ENCODE peak calls at places on chromosomes 7 and 10, in eight cellular contexts. L is HCT116, U is A549, A is GM12878, B is SK-N-SH, P is HepG2, N is endothelial cell of umbilical vein, F is K562. D is an unnamed sample.

GRCh38 chr10:99347672-99348071 is 18.5 kb downstream of the CNNM1 start:
- DNase-seq in B (no peak), P (no peak), U (no peak), N (no peak), F (no peak), A (no peak), L (no peak), D (no peak)

GRCh38 chr7:76303829-76304505 is 1.5 kb downstream of the HSPB1 start:
- DNase-seq in F (peak), B (no peak), N (peak), P (peak), U (peak), L (no peak), A (no peak), D (peak)

GRCh38 chr10:58414270-58415041 is 29.2 kb downstream of the TFAM start:
- DNase-seq in L (no peak), P (peak), N (no peak), A (no peak), B (peak), U (peak), F (no peak), D (peak)

GRCh38 chr7:92042056-92042737 is 92.1 kb downstream of the CYP51A1 start:
- DNase-seq in U (peak), F (no peak), P (peak), L (no peak), N (no peak), B (no peak), A (no peak), D (no peak)

GRCh38 chr10:96334888-96335526 is 23.8 kb downstream of the OPALIN start:
- DNase-seq in L (peak), B (peak), U (peak), N (peak), F (peak), A (no peak), P (peak), D (peak)

GRCh38 chr7:75066521-75066920 is 7.1 kb downstream of the RCC1L start:
- DNase-seq in P (no peak), A (no peak), N (no peak), L (no peak), F (no peak), U (no peak), B (no peak), D (no peak)

GRCh38 chr10:66931340-66931948 is 5.6 kb downstream of the LRRTM3 start:
- DNase-seq in U (peak), B (peak), L (peak), P (peak), F (peak), A (peak), N (peak), D (peak)

GRCh38 chr10:65273063-65273462 is 1652.8 kb upstream of the LRRTM3 start:
- DNase-seq in N (no peak), P (no peak), L (no peak), B (no peak), F (no peak), A (no peak), U (no peak), D (no peak)

GRCh38 chr10:121509776-121510175 is 88.5 kb downstream of the FGFR2 start:
- DNase-seq in L (no peak), N (no peak), U (no peak), P (no peak), F (no peak), A (no peak), B (no peak), D (no peak)

GRCh38 chr7:29488977-29489376 is 74.7 kb upstream of the PRR15 start:
- DNase-seq in F (no peak), B (no peak), P (peak), A (no peak), N (peak), L (no peak), U (peak), D (no peak)

GRCh38 chr7:1223196-1224092 is 9.2 kb upstream of the UNCX start:
- DNase-seq in A (no peak), P (peak), F (no peak), L (no peak), N (no peak), U (peak), B (no peak), D (peak)

GRCh38 chr7:151341357-151342101 is at the start of gene NUB1:
- DNase-seq in F (peak), B (peak), P (peak), N (peak), U (peak), A (no peak), L (peak), D (peak)

GRCh38 chr10:48235501-48235900 is 39.0 kb downstream of the FRMPD2 start:
- DNase-seq in N (no peak), P (no peak), F (no peak), L (no peak), B (no peak), A (no peak), U (no peak), D (no peak)

GRCh38 chr10:101238732-101239105 is 9.5 kb upstream of the LBX1 start:
- DNase-seq in A (no peak), F (peak), L (peak), P (no peak), B (no peak), N (no peak), U (no peak), D (peak)

GRCh38 chr7:78232806-78233205 is 434.2 kb downstream of the PHTF2 start:
- DNase-seq in A (no peak), L (no peak), U (no peak), N (no peak), B (no peak), P (no peak), F (no peak), D (no peak)

GRCh38 chr7:19421871-19422270 is 276.6 kb upstream of the FERD3L start:
- DNase-seq in P (no peak), N (no peak), L (no peak), U (no peak), A (no peak), B (no peak), F (no peak), D (no peak)

GRCh38 chr10:72567421-72567820 is 58.5 kb downstream of the MICU1 start:
- DNase-seq in U (peak), B (no peak), L (peak), A (no peak), F (no peak), N (no peak), P (no peak), D (no peak)

GRCh38 chr7:97471491-97471890 is 260.4 kb upstream of the TAC1 start:
- DNase-seq in F (no peak), P (no peak), N (no peak), A (no peak), B (no peak), L (no peak), U (no peak), D (no peak)

GRCh38 chr7:33091111-33091531 is 18.1 kb downstream of the RP9 start:
- DNase-seq in P (no peak), F (no peak), A (no peak), B (no peak), L (no peak), U (no peak), N (no peak), D (no peak)

GRCh38 chr10:34194259-34194658 is 620.8 kb downstream of the PARD3 start:
- DNase-seq in F (no peak), N (no peak), P (no peak), U (no peak), B (peak), A (no peak), L (no peak), D (no peak)

GRCh38 chr10:82319558-82319957 is 444.6 kb downstream of the NRG3 start:
- DNase-seq in A (no peak), N (no peak), B (no peak), P (no peak), U (no peak), F (no peak), L (no peak), D (no peak)

GRCh38 chr10:88152720-88153119 is 289.3 kb downstream of the PTEN start:
- DNase-seq in P (no peak), B (peak), L (peak), F (no peak), A (peak), N (peak), U (peak), D (peak)

GRCh38 chr10:73262105-73262730 is 9.8 kb upstream of the MRPS16 start:
- DNase-seq in B (no peak), N (peak), P (peak), A (no peak), U (peak), F (no peak), L (peak), D (peak)

GRCh38 chr7:87354749-87355148 is 9.3 kb downstream of the CROT start:
- DNase-seq in F (no peak), N (no peak), B (no peak), L (peak), U (peak), A (no peak), P (no peak), D (peak)

GRCh38 chr7:26993816-26994810 is 101.7 kb downstream of the HOXA1 start:
- DNase-seq in B (no peak), P (no peak), A (no peak), U (no peak), F (no peak), L (no peak), N (no peak), D (no peak)

GRCh38 chr10:72140174-72140573 is 51.8 kb upstream of the SPOCK2 start:
- DNase-seq in N (no peak), L (no peak), A (no peak), B (no peak), U (no peak), P (no peak), F (no peak), D (no peak)

GRCh38 chr10:26857991-26858706 is 2.6 kb downstream of the ABI1 start:
- DNase-seq in N (no peak), A (peak), F (no peak), P (no peak), B (no peak), U (no peak), L (no peak), D (peak)

GRCh38 chr10:64497306-64497705 is 976.1 kb downstream of the REEP3 start:
- DNase-seq in N (no peak), L (no peak), P (no peak), U (no peak), B (no peak), F (no peak), A (no peak), D (no peak)

GRCh38 chr7:143960813-143961610 is 6.4 kb downstream of the OR2F1 start:
- DNase-seq in A (no peak), P (no peak), B (no peak), N (no peak), L (no peak), F (no peak), U (no peak), D (no peak)

GRCh38 chr10:67794909-67795460 is 43.0 kb downstream of the DNAJC12 start:
- DNase-seq in P (no peak), A (no peak), B (no peak), L (no peak), N (no peak), U (no peak), F (no peak), D (no peak)

GRCh38 chr7:13077466-13077865 is 390.0 kb downstream of the ARL4A start:
- DNase-seq in U (no peak), L (no peak), B (no peak), F (no peak), N (peak), A (no peak), P (no peak), D (no peak)

GRCh38 chr10:44733743-44734488 is 177.2 kb upstream of the TMEM72 start:
- DNase-seq in B (no peak), L (no peak), A (no peak), U (peak), F (no peak), N (no peak), P (no peak), D (no peak)

GRCh38 chr7:105060394-105060793 is 46.4 kb downstream of the KMT2E start:
- DNase-seq in L (no peak), P (no peak), F (no peak), B (no peak), U (no peak), N (no peak), A (no peak), D (no peak)

GRCh38 chr10:70918851-70919530 is 30.6 kb upstream of the PCBD1 start:
- DNase-seq in F (peak), N (no peak), L (no peak), P (no peak), A (no peak), B (peak), U (no peak), D (no peak)

GRCh38 chr7:44080118-44080517 is 2.2 kb downstream of the POLM start:
- DNase-seq in B (no peak), L (no peak), A (no peak), F (no peak), N (no peak), U (no peak), P (no peak), D (no peak)
- TF ChIP-seq MAX in B (no peak), L (no peak), A (no peak), F (no peak), N (no peak), U (no peak), P (no peak), D (no peak)

GRCh38 chr10:127757033-127757432 is 20.0 kb downstream of the FOXI2 start:
- DNase-seq in N (no peak), U (no peak), L (peak), B (no peak), A (no peak), P (no peak), F (no peak), D (peak)
- TF ChIP-seq CTCF in N (no peak), U (no peak), L (peak), B (no peak), A (peak), P (peak), F (no peak), D (peak)

GRCh38 chr7:149626972-149627371 is 129.4 kb upstream of the ZNF746 start:
- DNase-seq in N (no peak), B (no peak), F (no peak), L (no peak), U (no peak), P (no peak), A (no peak), D (no peak)

GRCh38 chr7:149627911-149628310 is 130.3 kb upstream of the ZNF746 start:
- DNase-seq in F (no peak), N (no peak), L (no peak), U (no peak), P (no peak), B (no peak), A (no peak), D (no peak)

GRCh38 chr7:149625339-149625946 is 127.8 kb upstream of the ZNF746 start:
- DNase-seq in N (peak), F (peak), A (no peak), U (peak), B (peak), P (peak), L (peak), D (peak)

GRCh38 chr7:149624419-149625338 is 127.1 kb upstream of the ZNF746 start:
- DNase-seq in F (peak), P (peak), A (peak), L (peak), N (peak), B (peak), U (peak), D (peak)

DNA sequence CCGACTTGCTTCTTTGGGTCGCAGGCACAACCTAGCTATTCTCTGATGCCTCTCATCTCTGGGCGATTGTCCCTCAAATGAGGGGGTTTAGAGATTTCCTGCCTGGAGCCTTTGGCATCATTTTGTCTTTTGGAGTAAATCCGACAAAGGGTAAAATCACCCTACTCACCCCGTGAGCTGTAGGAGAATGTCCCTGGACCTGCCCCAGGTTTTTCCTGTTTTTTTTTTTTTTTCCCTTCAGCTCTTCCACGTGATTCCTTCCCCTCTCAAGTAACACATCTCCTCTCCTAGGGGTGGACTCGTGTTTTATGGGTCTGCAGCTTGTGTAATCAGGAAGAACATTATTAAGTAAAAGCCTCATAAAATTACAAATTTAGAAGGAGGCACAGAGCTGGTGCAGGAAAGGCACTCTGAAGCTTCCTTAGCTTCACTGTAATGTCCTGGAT is 128.4 kb upstream of the ZNF746 start:
- DNase-seq in F (no peak), U (no peak), A (no peak), B (no peak), N (no peak), P (no peak), L (no peak), D (peak)
- H3K4me3 ChIP-seq in F (no peak), U (no peak), A (no peak), B (no peak), N (no peak), P (no peak), L (no peak), D (no peak)

DNA sequence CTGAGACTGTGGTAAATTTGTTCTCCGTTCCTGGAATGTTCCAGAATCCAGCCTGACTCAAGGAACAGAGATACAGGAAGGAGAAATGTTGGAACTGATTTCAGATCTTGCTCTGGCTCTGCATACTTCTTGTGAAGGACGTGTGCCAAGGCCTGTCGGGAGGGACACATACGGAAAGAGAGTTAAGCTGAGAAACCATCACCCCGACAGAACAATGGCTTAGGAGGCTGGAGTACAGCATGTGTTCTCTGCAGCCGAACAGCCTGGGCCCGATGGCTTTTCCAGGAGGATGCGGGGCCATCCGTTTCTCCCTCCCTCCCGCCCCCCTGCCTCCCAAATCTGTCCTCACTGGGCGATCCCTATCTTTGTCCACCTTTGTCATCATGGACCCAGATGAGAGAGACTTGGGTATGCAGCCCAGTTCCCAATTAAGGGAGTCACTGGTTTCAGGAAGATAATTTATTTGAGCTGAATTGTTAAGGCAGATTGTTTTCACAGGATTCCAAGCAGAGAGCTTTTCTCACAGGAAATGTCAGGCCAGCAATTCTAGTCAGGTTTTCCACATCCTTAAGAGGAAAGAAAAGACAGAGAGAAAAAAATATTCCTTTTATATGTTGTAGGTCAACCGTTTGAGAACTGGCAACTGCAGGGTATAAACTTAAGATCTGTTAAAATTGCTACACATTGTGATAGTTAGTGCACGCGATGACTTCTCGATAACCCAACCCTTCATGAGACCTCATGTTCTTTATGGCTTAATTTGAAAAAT is 45.3 kb downstream of the MINDY4 start:
- DNase-seq in N (peak), B (no peak), F (no peak), L (no peak), P (no peak), U (no peak), A (no peak), D (no peak)
- TF ChIP-seq MAX in N (no peak), B (no peak), F (no peak), L (no peak), P (no peak), U (no peak), A (no peak), D (no peak)

GRCh38 chr10:21552638-21553037 is 18.6 kb downstream of the MLLT10 start:
- DNase-seq in A (no peak), F (no peak), P (no peak), L (no peak), N (no peak), U (no peak), B (no peak), D (no peak)

GRCh38 chr10:21547246-21547645 is 13.2 kb downstream of the MLLT10 start:
- DNase-seq in U (no peak), P (no peak), N (no peak), A (no peak), L (no peak), B (no peak), F (no peak), D (no peak)
- TF ChIP-seq CTCF in U (no peak), P (no peak), N (no peak), A (no peak), L (no peak), B (no peak), F (no peak), D (no peak)

DNA sequence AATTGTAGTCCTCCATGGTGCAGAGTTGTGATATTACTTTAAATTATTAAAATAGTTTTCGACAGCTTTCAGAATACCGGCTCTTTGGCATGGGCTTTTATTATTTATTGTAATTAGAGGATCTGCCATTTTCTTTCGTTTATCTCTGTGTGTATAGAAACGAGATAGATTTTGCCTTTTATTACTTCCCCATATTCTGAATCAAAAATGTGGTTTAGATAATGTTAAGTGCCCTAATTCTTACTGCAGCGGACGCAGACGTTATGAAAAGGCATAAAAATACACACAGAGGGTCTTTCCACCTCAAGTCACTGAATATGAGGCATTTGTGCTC is 1.9 kb upstream of the ARID5B start:
- DNase-seq in A (no peak), F (no peak), N (no peak), B (no peak), U (no peak), L (no peak), P (no peak), D (no peak)
- H3K4me3 ChIP-seq in A (peak), F (peak), N (peak), B (peak), U (peak), L (peak), P (peak), D (peak)

GRCh38 chr10:129755075-129756020 is 208.7 kb downstream of the EBF3 start:
- DNase-seq in B (no peak), N (no peak), P (no peak), L (no peak), U (no peak), A (no peak), F (no peak), D (no peak)
- TF ChIP-seq MAX in B (no peak), N (no peak), P (no peak), L (no peak), U (no peak), A (no peak), F (no peak), D (no peak)

GRCh38 chr10:123240776-123241175 is 86.6 kb downstream of the BUB3 start:
- DNase-seq in P (no peak), F (no peak), L (no peak), N (no peak), U (no peak), B (no peak), A (no peak), D (no peak)

GRCh38 chr10:123241391-123242141 is 87.4 kb downstream of the BUB3 start:
- DNase-seq in P (peak), B (no peak), F (no peak), L (no peak), A (no peak), U (no peak), N (peak), D (peak)

GRCh38 chr10:123240250-123240649 is 86.0 kb downstream of the BUB3 start:
- DNase-seq in L (no peak), A (no peak), N (no peak), U (no peak), B (no peak), F (no peak), P (no peak), D (no peak)

DNA sequence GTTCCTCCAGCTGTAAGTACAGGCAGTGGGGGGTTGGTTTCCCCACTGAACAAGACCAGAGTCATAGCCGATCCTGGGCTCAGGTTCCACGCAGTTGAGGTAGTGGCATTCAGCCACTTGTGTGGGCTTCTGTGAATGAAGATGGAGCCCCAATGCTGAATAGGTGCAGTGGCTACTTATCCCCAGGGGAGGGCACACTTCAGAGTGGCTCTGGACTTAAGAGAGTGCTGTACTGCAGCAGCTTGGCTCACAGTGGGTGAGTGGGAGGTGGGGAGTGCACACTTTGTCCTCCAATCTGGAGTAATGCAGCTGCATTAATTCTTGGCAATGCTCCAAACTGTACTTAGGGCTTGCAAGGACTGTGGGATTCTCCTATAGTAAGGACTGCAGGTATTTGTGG is 81.9 kb downstream of the BUB3 start:
- DNase-seq in U (no peak), P (peak), B (no peak), A (no peak), L (no peak), F (no peak), N (no peak), D (peak)
- TF ChIP-seq CTCF in U (no peak), P (peak), B (no peak), A (no peak), L (peak), F (no peak), N (no peak), D (peak)

GRCh38 chr7:116873619-116874018 is 11.2 kb downstream of the CAPZA2 start:
- DNase-seq in P (no peak), B (no peak), F (no peak), U (no peak), N (peak), L (no peak), A (no peak), D (no peak)
- H3K4me3 ChIP-seq in P (no peak), B (no peak), F (no peak), U (no peak), N (no peak), L (no peak), A (no peak), D (no peak)